ENCODE peak calls at places on chromosomes 2 and 18, in six cellular contexts. F is HepG2, I is tibial nerve, W is endothelial cell of umbilical vein, Y is GM12891, S is IMR-90. C is an unnamed sample.

GRCh38 chr2:112257575-112257974 is 2.7 kb upstream of the ZC3H8 start:
- DNase-seq in F (no peak), I (no peak), S (peak), W (no peak), Y (no peak), C (no peak)

GRCh38 chr2:79585701-79586428 is 73.0 kb downstream of the CTNNA2 start:
- DNase-seq in S (peak), Y (no peak), W (no peak), I (no peak), F (no peak), C (no peak)

GRCh38 chr2:151975460-151976414 is 123.1 kb downstream of the CACNB4 start:
- DNase-seq in Y (no peak), F (peak), W (no peak), S (no peak), I (no peak), C (no peak)

GRCh38 chr2:144519934-144520717 is at the start of gene ZEB2:
- DNase-seq in Y (no peak), F (peak), W (peak), I (no peak), S (peak), C (peak)

GRCh38 chr2:69386376-69386775 is 651 bp downstream of the GFPT1 start:
- DNase-seq in Y (no peak), F (peak), I (no peak), S (no peak), W (peak), C (no peak)

GRCh38 chr2:99507964-99508818 is 18.4 kb upstream of the REV1 start:
- DNase-seq in S (no peak), Y (no peak), W (no peak), I (no peak), F (no peak), C (no peak)

GRCh38 chr2:121454549-121455090 is 76.1 kb upstream of the RNU4ATAC start:
- DNase-seq in Y (no peak), F (no peak), W (no peak), S (no peak), I (no peak), C (no peak)

GRCh38 chr18:75104483-75104882 is 104.5 kb downstream of the PTGR3 start:
- DNase-seq in F (no peak), W (no peak), I (no peak), S (no peak), Y (no peak), C (no peak)

GRCh38 chr18:73980289-73980979 is 167.2 kb downstream of the FBXO15 start:
- DNase-seq in W (no peak), S (peak), Y (no peak), F (peak), I (no peak), C (peak)

GRCh38 chr2:20593072-20594034 is 57.5 kb downstream of the HS1BP3 start:
- DNase-seq in I (peak), W (peak), Y (no peak), F (peak), S (peak), C (no peak)

GRCh38 chr2:5387421-5387820 is 304.8 kb upstream of the SOX11 start:
- DNase-seq in I (no peak), F (no peak), W (no peak), S (no peak), Y (no peak), C (no peak)

GRCh38 chr2:116098049-116098448 is 1655.6 kb downstream of the DPP10 start:
- DNase-seq in F (no peak), S (no peak), W (no peak), Y (no peak), I (no peak), C (no peak)

GRCh38 chr2:164061129-164061746 is 325.4 kb upstream of the FIGN start:
- DNase-seq in Y (peak), I (no peak), F (peak), S (peak), W (peak), C (peak)

GRCh38 chr2:3617198-3617890 is 22.4 kb downstream of the COLEC11 start:
- DNase-seq in S (no peak), I (no peak), Y (no peak), W (no peak), F (no peak), C (no peak)

GRCh38 chr2:48081317-48081628 is 175.0 kb upstream of the FBXO11 start:
- DNase-seq in F (no peak), Y (no peak), I (no peak), W (no peak), S (no peak), C (no peak)
- TF ChIP-seq POLR2A in F (no peak), Y (no peak), I (no peak), W (no peak), S (no peak), C (no peak)

GRCh38 chr2:85525567-85525966 is 13.4 kb upstream of the MAT2A start:
- DNase-seq in I (no peak), Y (no peak), S (no peak), F (no peak), W (no peak), C (no peak)

GRCh38 chr2:85523906-85524566 is 14.9 kb upstream of the MAT2A start:
- DNase-seq in W (no peak), F (no peak), Y (no peak), I (no peak), S (peak), C (no peak)

GRCh38 chr2:85523062-85523905 is 15.7 kb upstream of the MAT2A start:
- DNase-seq in F (no peak), S (no peak), W (no peak), I (no peak), Y (no peak), C (no peak)

GRCh38 chr2:85525029-85525428 is 13.9 kb upstream of the MAT2A start:
- DNase-seq in F (no peak), S (no peak), W (no peak), Y (no peak), I (no peak), C (no peak)

GRCh38 chr2:85524567-85524923 is 14.4 kb upstream of the MAT2A start:
- DNase-seq in S (no peak), Y (no peak), F (no peak), W (no peak), I (no peak), C (peak)
- TF ChIP-seq POLR2A in S (no peak), Y (no peak), F (no peak), W (no peak), I (no peak), C (no peak)

GRCh38 chr18:69945220-69946114 is 2.2 kb downstream of the CD226 start:
- DNase-seq in W (no peak), Y (no peak), F (no peak), I (no peak), S (no peak), C (no peak)
- TF ChIP-seq POLR2A in W (no peak), Y (peak), F (no peak), I (no peak), S (no peak), C (no peak)

GRCh38 chr2:23287250-23287704 is 97.7 kb upstream of the KLHL29 start:
- DNase-seq in W (no peak), S (peak), Y (no peak), F (no peak), I (no peak), C (no peak)
- TF ChIP-seq POLR2A in W (no peak), S (no peak), Y (no peak), F (no peak), I (no peak), C (no peak)

GRCh38 chr2:45342-46130 is 769 bp downstream of the FAM110C start:
- DNase-seq in W (no peak), S (no peak), F (no peak), Y (peak), I (no peak), C (no peak)

GRCh38 chr2:46471-47345 is at the start of gene FAM110C:
- DNase-seq in S (no peak), Y (no peak), F (peak), I (no peak), W (no peak), C (no peak)

GRCh38 chr2:46131-46470 is 204 bp downstream of the FAM110C start:
- DNase-seq in F (no peak), S (no peak), Y (no peak), I (no peak), W (no peak), C (no peak)

GRCh38 chr2:42788-43187 is 3.5 kb downstream of the FAM110C start:
- DNase-seq in I (no peak), F (no peak), Y (no peak), W (no peak), S (no peak), C (no peak)

DNA sequence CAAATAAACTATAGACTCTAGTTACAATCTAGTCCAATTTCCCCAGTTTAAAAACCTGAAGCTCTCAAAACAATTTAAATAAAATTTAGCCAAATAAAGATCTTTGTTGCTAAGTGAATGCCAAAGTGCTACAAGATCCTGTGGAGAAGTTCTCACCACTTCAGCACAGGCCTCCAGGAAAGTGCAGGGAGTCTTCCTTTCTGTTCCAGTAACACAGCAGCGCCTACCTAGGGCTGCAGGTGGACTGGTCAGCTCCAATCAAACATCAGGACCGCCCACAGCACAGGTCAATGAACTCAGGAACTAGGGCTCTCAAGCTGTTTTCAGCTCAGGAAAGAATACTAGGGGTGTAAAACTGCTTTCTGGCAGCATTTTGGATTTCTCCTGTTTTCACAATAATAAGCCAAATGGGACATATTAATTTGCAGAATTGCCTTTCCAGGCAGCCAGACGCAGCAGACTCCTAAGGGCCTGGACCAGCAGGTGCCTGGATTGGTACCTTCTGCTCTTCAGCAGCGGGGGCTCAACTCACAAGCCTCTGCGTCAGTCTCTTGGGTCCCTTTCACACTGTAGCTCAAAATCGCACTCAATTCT is 1.5 kb downstream of the FAM110C start:
- DNase-seq in F (no peak), I (no peak), Y (no peak), W (no peak), S (no peak), C (no peak)
- TF ChIP-seq POLR2A in F (no peak), I (no peak), Y (no peak), W (no peak), S (no peak), C (no peak)

DNA sequence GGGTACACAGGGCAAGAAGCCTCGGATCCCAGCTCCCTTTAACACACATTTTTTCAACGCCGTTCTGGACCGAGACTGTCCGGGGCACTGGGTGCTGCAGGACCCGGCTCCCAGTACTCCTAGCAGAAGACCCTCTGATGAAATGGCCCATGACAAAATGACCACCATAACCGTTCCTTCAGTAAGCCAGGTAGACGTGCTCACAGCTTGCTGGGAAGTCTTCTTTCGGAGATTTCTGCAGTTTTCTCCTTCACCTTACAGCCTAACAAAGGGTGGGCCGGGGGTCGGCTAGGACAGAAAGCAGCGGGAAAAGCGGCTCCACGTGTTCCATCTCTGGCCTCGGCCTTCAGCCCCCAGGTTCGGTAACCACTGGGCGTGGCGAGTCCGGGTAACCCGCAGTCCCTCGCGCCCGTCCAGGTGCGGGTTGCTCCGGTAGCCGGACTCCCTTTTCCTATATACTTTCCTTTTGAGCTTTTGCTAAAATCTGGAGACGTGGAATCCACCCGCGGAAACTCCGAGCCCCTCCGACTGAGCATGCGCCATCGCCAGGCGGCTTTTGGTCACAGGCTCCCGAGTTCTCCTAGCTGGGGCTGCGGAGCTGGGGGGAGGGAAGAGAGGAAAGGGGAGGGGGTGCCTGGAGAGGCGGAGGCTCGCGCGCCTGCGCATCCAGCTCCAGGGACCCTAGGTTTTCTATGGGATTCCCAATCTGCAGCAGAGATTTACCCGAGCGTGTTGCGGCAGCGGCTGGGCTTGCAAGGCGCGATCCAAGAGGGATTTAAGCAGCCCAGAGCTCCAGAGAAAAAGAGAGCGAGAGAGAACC is at the start of gene VSNL1:
- DNase-seq in S (peak), F (peak), I (peak), W (peak), Y (no peak), C (no peak)
- TF ChIP-seq POLR2A in S (no peak), F (peak), I (no peak), W (no peak), Y (no peak), C (no peak)

C was measured in erythroblast.